ENCODE peak calls at places on chromosomes 16 and 17, in six cellular contexts. One of them, this sample, is unnamed.

GRCh38 chr16:88533945-88534641 is 36.1 kb upstream of the ZC3H18 start:
- DNase-seq in mammary epithelial cell: peak; percentile 55
- DNase-seq in foreskin fibroblast: peak; percentile 48
- DNase-seq in heart right ventricle: peak; percentile 68
- DNase-seq in keratinocyte: no peak
- DNase-seq in heart left ventricle: peak; percentile 77
- DNase-seq in this sample: no peak

GRCh38 chr17:65297384-65297783 is 160.2 kb downstream of the RGS9 start:
- DNase-seq in keratinocyte: no peak
- DNase-seq in mammary epithelial cell: peak; percentile 6
- DNase-seq in heart left ventricle: no peak
- DNase-seq in foreskin fibroblast: peak; percentile 52
- DNase-seq in heart right ventricle: no peak
- DNase-seq in this sample: no peak

GRCh38 chr17:21163101-21163500 is 36.3 kb downstream of the DHRS7B start:
- DNase-seq in mammary epithelial cell: no peak
- DNase-seq in foreskin fibroblast: no peak
- DNase-seq in heart right ventricle: no peak
- DNase-seq in heart left ventricle: no peak
- DNase-seq in keratinocyte: no peak
- DNase-seq in this sample: no peak

GRCh38 chr16:9980981-9981380 is 201.2 kb downstream of the GRIN2A start:
- DNase-seq in heart left ventricle: no peak
- DNase-seq in mammary epithelial cell: no peak
- DNase-seq in keratinocyte: no peak
- DNase-seq in heart right ventricle: no peak
- DNase-seq in foreskin fibroblast: no peak
- DNase-seq in this sample: no peak

GRCh38 chr16:4011940-4012629 is 104.2 kb downstream of the ADCY9 start:
- DNase-seq in foreskin fibroblast: no peak
- DNase-seq in heart right ventricle: no peak
- DNase-seq in heart left ventricle: no peak
- DNase-seq in keratinocyte: no peak
- DNase-seq in mammary epithelial cell: no peak
- DNase-seq in this sample: no peak

GRCh38 chr17:63774982-63775290 is 966 bp downstream of the DDX42 start:
- DNase-seq in mammary epithelial cell: peak; percentile 30
- DNase-seq in heart left ventricle: no peak
- DNase-seq in keratinocyte: no peak
- DNase-seq in foreskin fibroblast: no peak
- DNase-seq in heart right ventricle: no peak
- DNase-seq in this sample: no peak

GRCh38 chr16:30740364-30741251 is 7.6 kb upstream of the PHKG2 start:
- DNase-seq in foreskin fibroblast: peak; percentile 77
- DNase-seq in heart right ventricle: peak; percentile 80
- DNase-seq in keratinocyte: peak; percentile 77
- DNase-seq in heart left ventricle: peak; percentile 82
- DNase-seq in mammary epithelial cell: peak; percentile 98
- DNase-seq in this sample: no peak

GRCh38 chr17:52709724-52710123 is 551.2 kb upstream of the CA10 start:
- DNase-seq in heart left ventricle: no peak
- DNase-seq in foreskin fibroblast: no peak
- DNase-seq in heart right ventricle: no peak
- DNase-seq in mammary epithelial cell: no peak
- DNase-seq in keratinocyte: no peak
- DNase-seq in this sample: no peak

GRCh38 chr16:63652091-63652490 is 1469.8 kb downstream of the CDH11 start:
- DNase-seq in heart left ventricle: no peak
- DNase-seq in heart right ventricle: no peak
- DNase-seq in mammary epithelial cell: no peak
- DNase-seq in keratinocyte: no peak
- DNase-seq in foreskin fibroblast: no peak
- DNase-seq in this sample: no peak

GRCh38 chr17:40460585-40460975 is 17.3 kb downstream of the IGFBP4 start:
- DNase-seq in keratinocyte: no peak
- DNase-seq in foreskin fibroblast: no peak
- DNase-seq in mammary epithelial cell: no peak
- DNase-seq in heart right ventricle: no peak
- DNase-seq in heart left ventricle: no peak
- DNase-seq in this sample: no peak

GRCh38 chr17:77119668-77120301 is 21.0 kb upstream of the SEC14L1 start:
- DNase-seq in foreskin fibroblast: no peak
- DNase-seq in mammary epithelial cell: no peak
- DNase-seq in keratinocyte: no peak
- DNase-seq in heart right ventricle: no peak
- DNase-seq in heart left ventricle: no peak
- DNase-seq in this sample: no peak

GRCh38 chr17:83019376-83019775 is 60.0 kb upstream of the METRNL start:
- DNase-seq in heart left ventricle: no peak
- DNase-seq in keratinocyte: no peak
- DNase-seq in heart right ventricle: no peak
- DNase-seq in foreskin fibroblast: no peak
- DNase-seq in mammary epithelial cell: no peak
- DNase-seq in this sample: no peak

GRCh38 chr17:60817187-60817586 is 139.5 kb downstream of the BCAS3 start:
- DNase-seq in heart right ventricle: no peak
- DNase-seq in foreskin fibroblast: peak; percentile 71
- DNase-seq in heart left ventricle: no peak
- DNase-seq in keratinocyte: no peak
- DNase-seq in mammary epithelial cell: peak; percentile 66
- DNase-seq in this sample: peak; percentile 82

GRCh38 chr17:40373324-40373723 is 8.8 kb upstream of the GJD3 start:
- DNase-seq in mammary epithelial cell: peak; percentile 73
- DNase-seq in keratinocyte: no peak
- DNase-seq in heart right ventricle: no peak
- DNase-seq in foreskin fibroblast: peak; percentile 73
- DNase-seq in heart left ventricle: no peak
- DNase-seq in this sample: peak; percentile 59

GRCh38 chr17:38336838-38337237 is 6.9 kb downstream of the GPR179 start:
- DNase-seq in heart right ventricle: no peak
- DNase-seq in foreskin fibroblast: no peak
- DNase-seq in keratinocyte: no peak
- DNase-seq in heart left ventricle: no peak
- DNase-seq in mammary epithelial cell: no peak
- DNase-seq in this sample: no peak

GRCh38 chr16:68128577-68129305 is 43.6 kb downstream of the NFATC3 start:
- DNase-seq in foreskin fibroblast: no peak
- DNase-seq in keratinocyte: no peak
- DNase-seq in mammary epithelial cell: no peak
- DNase-seq in heart left ventricle: no peak
- DNase-seq in heart right ventricle: no peak
- DNase-seq in this sample: no peak

GRCh38 chr16:51429041-51429440 is 278.0 kb upstream of the SALL1 start:
- DNase-seq in heart left ventricle: no peak
- DNase-seq in mammary epithelial cell: no peak
- DNase-seq in heart right ventricle: no peak
- DNase-seq in keratinocyte: no peak
- DNase-seq in foreskin fibroblast: no peak
- DNase-seq in this sample: no peak

GRCh38 chr17:56913000-56913866 is 616 bp downstream of the TRIM25 start:
- DNase-seq in heart left ventricle: no peak
- DNase-seq in foreskin fibroblast: no peak
- DNase-seq in heart right ventricle: no peak
- DNase-seq in mammary epithelial cell: no peak
- DNase-seq in keratinocyte: no peak
- DNase-seq in this sample: no peak

GRCh38 chr16:9008335-9009260 is 44.9 kb upstream of the USP7 start:
- DNase-seq in mammary epithelial cell: peak; percentile 25
- DNase-seq in foreskin fibroblast: peak; percentile 53
- DNase-seq in heart right ventricle: peak; percentile 73
- DNase-seq in keratinocyte: no peak
- DNase-seq in heart left ventricle: peak; percentile 71
- DNase-seq in this sample: no peak

GRCh38 chr17:74429604-74430384 is 2.1 kb upstream of the GPRC5C start:
- DNase-seq in heart left ventricle: peak; percentile 43
- DNase-seq in mammary epithelial cell: peak; percentile 25
- DNase-seq in foreskin fibroblast: no peak
- DNase-seq in keratinocyte: no peak
- DNase-seq in heart right ventricle: peak; percentile 37
- DNase-seq in this sample: no peak

GRCh38 chr17:74430385-74430705 is 1.5 kb upstream of the GPRC5C start:
- DNase-seq in heart left ventricle: no peak
- DNase-seq in mammary epithelial cell: no peak
- DNase-seq in foreskin fibroblast: no peak
- DNase-seq in heart right ventricle: no peak
- DNase-seq in keratinocyte: no peak
- DNase-seq in this sample: no peak

GRCh38 chr17:74427048-74427762 is 4.7 kb upstream of the GPRC5C start:
- DNase-seq in foreskin fibroblast: no peak
- DNase-seq in mammary epithelial cell: peak; percentile 68
- DNase-seq in keratinocyte: no peak
- DNase-seq in heart left ventricle: peak; percentile 65
- DNase-seq in heart right ventricle: peak; percentile 51
- DNase-seq in this sample: no peak

GRCh38 chr17:74426551-74427047 is 5.3 kb upstream of the GPRC5C start:
- DNase-seq in heart left ventricle: no peak
- DNase-seq in mammary epithelial cell: no peak
- DNase-seq in foreskin fibroblast: no peak
- DNase-seq in keratinocyte: no peak
- DNase-seq in heart right ventricle: no peak
- DNase-seq in this sample: no peak

DNA sequence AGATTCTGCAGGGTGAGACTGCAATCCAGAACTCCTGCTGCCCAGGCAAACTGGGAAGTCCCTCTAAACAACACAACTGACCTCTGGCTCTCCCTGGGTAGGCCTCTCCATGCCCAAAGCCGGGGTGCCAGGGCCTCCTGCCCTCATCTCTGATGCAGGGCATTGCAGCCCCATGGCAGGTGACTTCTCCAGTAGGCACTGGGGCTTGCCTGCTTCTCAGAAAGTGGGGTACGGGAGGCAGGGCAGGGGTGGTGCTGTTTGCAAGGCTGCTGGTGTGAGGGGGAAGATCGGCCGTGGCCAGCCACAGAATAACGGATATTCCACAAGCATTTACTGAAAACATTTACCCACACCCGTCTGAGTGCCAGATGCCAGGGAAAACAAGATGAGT is 4.1 kb upstream of the GPRC5C start:
- DNase-seq in keratinocyte: no peak
- DNase-seq in mammary epithelial cell: no peak
- DNase-seq in heart right ventricle: no peak
- DNase-seq in heart left ventricle: no peak
- DNase-seq in foreskin fibroblast: no peak
- DNase-seq in this sample: no peak
- H3K4me3 ChIP-seq in keratinocyte: no peak overlapping the region
- H3K4me3 ChIP-seq in mammary epithelial cell: no peak overlapping the region
- H3K4me3 ChIP-seq in heart right ventricle: no peak overlapping the region
- H3K4me3 ChIP-seq in heart left ventricle: no peak overlapping the region
- H3K4me3 ChIP-seq in foreskin fibroblast: no peak overlapping the region
- H3K4me3 ChIP-seq in this sample: no peak overlapping the region

DNA sequence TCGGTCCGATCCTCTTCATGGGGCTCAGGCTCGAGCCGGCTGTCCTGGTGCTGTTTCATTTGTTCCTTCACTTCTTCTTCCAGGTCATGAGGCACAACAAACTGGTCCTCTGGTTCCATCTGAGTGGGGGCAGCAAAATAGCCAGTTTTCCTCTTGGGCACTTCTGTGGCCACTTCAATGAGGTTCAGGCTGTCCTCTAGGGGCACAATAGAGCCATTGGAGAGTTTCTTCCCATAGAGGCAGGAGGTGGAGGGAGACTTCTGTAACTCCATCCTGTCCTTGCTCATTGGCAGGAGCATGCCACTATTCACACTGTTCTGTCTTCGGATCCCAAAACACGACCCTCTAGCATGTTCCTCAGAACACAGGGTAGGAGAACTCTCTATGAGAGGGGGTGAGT is 22.9 kb downstream of the MARVELD3 start:
- DNase-seq in foreskin fibroblast: no peak
- DNase-seq in heart right ventricle: no peak
- DNase-seq in mammary epithelial cell: no peak
- DNase-seq in keratinocyte: no peak
- DNase-seq in heart left ventricle: no peak
- DNase-seq in this sample: no peak
- TF ChIP-seq CTCF in foreskin fibroblast: peak; percentile 34
- TF ChIP-seq CTCF in heart right ventricle: peak; percentile 26
- TF ChIP-seq CTCF in mammary epithelial cell: peak; percentile 32
- TF ChIP-seq CTCF in keratinocyte: peak; percentile 61
- TF ChIP-seq CTCF in heart left ventricle: no peak
- TF ChIP-seq CTCF in this sample: peak; percentile 40

GRCh38 chr16:180101-180920 is at the start of gene HBQ1:
- DNase-seq in heart right ventricle: no peak
- DNase-seq in keratinocyte: no peak
- DNase-seq in heart left ventricle: no peak
- DNase-seq in foreskin fibroblast: no peak
- DNase-seq in mammary epithelial cell: peak; percentile 17
- DNase-seq in this sample: no peak
- H3K4me3 ChIP-seq in heart right ventricle: peak within 1 kb of the TSS; percentile 43
- H3K4me3 ChIP-seq in keratinocyte: peak within 1 kb of the TSS; percentile 22
- H3K4me3 ChIP-seq in heart left ventricle: peak within 1 kb of the TSS; percentile 38
- H3K4me3 ChIP-seq in foreskin fibroblast: peak within 1 kb of the TSS; percentile 35
- H3K4me3 ChIP-seq in mammary epithelial cell: no peak within 1 kb of the TSS
- H3K4me3 ChIP-seq in this sample: peak within 1 kb of the TSS; percentile 48

DNA sequence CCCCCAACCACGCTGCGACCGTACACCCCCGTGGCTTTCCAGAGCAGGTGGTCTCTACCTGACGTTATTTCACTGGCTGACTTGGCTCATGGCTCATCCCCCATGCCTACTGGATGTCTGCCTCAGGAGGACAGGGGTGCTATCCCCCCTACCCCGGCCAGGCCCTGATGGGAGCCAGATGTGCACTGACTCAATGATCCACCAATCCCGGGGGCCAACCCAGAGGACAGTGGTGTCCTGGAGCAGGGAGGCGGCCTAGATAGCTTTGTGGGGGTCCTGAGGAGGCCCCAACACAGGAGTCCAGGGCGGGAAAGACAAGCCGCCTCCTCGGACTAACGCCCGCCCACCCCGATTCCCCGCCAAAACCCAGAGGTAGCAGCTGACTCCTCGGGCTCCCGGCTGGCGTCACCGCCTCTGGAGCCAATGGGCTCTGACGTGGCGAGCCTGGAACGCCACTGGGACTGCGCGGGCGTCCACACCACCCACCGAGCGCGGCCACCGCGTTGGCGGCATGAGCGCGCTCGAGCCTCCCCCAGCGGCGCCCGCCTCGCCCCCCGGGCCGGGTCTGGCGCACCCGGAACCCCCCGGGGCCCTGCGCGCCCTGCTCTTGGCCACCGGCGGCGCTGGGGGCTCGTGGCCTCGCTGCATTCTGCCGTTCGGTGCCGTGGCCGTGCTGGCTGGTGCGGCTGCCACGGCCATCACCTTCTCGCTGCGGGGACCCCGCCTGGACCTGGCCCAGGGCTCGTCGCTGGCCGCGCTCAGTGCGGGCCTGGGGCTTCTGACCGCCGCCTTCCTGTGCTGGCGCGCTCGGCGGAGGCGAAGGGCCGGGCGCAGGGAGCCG is 3.6 kb upstream of the NTN3 start:
- DNase-seq in heart left ventricle: peak; percentile 75
- DNase-seq in keratinocyte: no peak
- DNase-seq in mammary epithelial cell: peak; percentile 29
- DNase-seq in heart right ventricle: peak; percentile 75
- DNase-seq in foreskin fibroblast: peak; percentile 71
- DNase-seq in this sample: no peak
- TF ChIP-seq CTCF in heart left ventricle: no peak
- TF ChIP-seq CTCF in keratinocyte: no peak
- TF ChIP-seq CTCF in mammary epithelial cell: no peak
- TF ChIP-seq CTCF in heart right ventricle: no peak
- TF ChIP-seq CTCF in foreskin fibroblast: no peak
- TF ChIP-seq CTCF in this sample: no peak